ENCODE peak calls at places on chromosome 18, in six cellular contexts. U, L, P, E, I and W are unnamed samples.
A peak's percentile ranks its signal among the peaks of the same experiment; 100 is the strongest.

GRCh38 chr18:3156325-3156640 is 63.5 kb downstream of the MYOM1 start:
- DNase-seq in U (no peak), L (no peak), P (no peak), E (no peak), I (no peak), W (no peak)

GRCh38 chr18:77112161-77112801 is 20.3 kb downstream of the MBP start:
- DNase-seq in U (no peak), L (no peak), P (no peak), E (no peak), I (no peak), W (no peak)

GRCh38 chr18:58225101-58225500 is 181.1 kb downstream of the NEDD4L start:
- DNase-seq in U (no peak), L (no peak), P (no peak), E (no peak), I (peak; percentile 71), W (peak; percentile 23)

GRCh38 chr18:850960-851359 is 38.9 kb upstream of the YES1 start:
- DNase-seq in U (no peak), L (no peak), P (no peak), E (no peak), I (no peak), W (no peak)

GRCh38 chr18:46502444-46502843 is 154.6 kb downstream of the LOXHD1 start:
- DNase-seq in U (no peak), L (no peak), P (peak; percentile 9), E (no peak), I (no peak), W (no peak)

GRCh38 chr18:8208716-8209115 is 400.5 kb upstream of the RAB12 start:
- DNase-seq in U (no peak), L (no peak), P (no peak), E (no peak), I (no peak), W (no peak)

GRCh38 chr18:57784034-57784815 is 18.9 kb downstream of the ATP8B1 start:
- DNase-seq in U (no peak), L (no peak), P (peak; percentile 37), E (no peak), I (no peak), W (no peak)

GRCh38 chr18:34723143-34723542 is 13.0 kb downstream of the DTNA start:
- DNase-seq in U (no peak), L (no peak), P (no peak), E (no peak), I (no peak), W (no peak)

GRCh38 chr18:2843161-2843560 is 3.6 kb upstream of the EMILIN2 start:
- DNase-seq in U (no peak), L (no peak), P (no peak), E (no peak), I (no peak), W (no peak)

GRCh38 chr18:8811115-8811514 is 105.8 kb downstream of the MTCL1 start:
- DNase-seq in U (no peak), L (no peak), P (no peak), E (no peak), I (no peak), W (no peak)

GRCh38 chr18:76256897-76257500 is 238.0 kb downstream of the ZNF516 start:
- DNase-seq in U (no peak), L (no peak), P (peak; percentile 6), E (peak; percentile 42), I (no peak), W (no peak)

GRCh38 chr18:57029761-57030160 is 117.1 kb upstream of the BOD1L2 start:
- DNase-seq in U (no peak), L (no peak), P (no peak), E (no peak), I (no peak), W (no peak)

GRCh38 chr18:2932247-2933181 is 80.4 kb downstream of the LPIN2 start:
- DNase-seq in U (no peak), L (no peak), P (peak; percentile 77), E (peak; percentile 64), I (peak; percentile 23), W (no peak)

GRCh38 chr18:574456-575228 is 5.5 kb upstream of the CETN1 start:
- DNase-seq in U (no peak), L (peak; percentile 38), P (no peak), E (no peak), I (no peak), W (no peak)

GRCh38 chr18:32893915-32894314 is 121.1 kb upstream of the KLHL14 start:
- DNase-seq in U (no peak), L (no peak), P (no peak), E (peak; percentile 1), I (no peak), W (no peak)

GRCh38 chr18:2903006-2903405 is 56.2 kb downstream of the EMILIN2 start:
- DNase-seq in U (no peak), L (no peak), P (peak; percentile 53), E (peak; percentile 36), I (no peak), W (no peak)

GRCh38 chr18:487371-487770 is 13.1 kb downstream of the COLEC12 start:
- DNase-seq in U (no peak), L (no peak), P (no peak), E (no peak), I (no peak), W (no peak)

GRCh38 chr18:7982216-7982615 is 415.1 kb downstream of the PTPRM start:
- DNase-seq in U (no peak), L (no peak), P (no peak), E (no peak), I (no peak), W (no peak)

GRCh38 chr18:38115201-38115600 is 549.6 kb upstream of the CELF4 start:
- DNase-seq in U (no peak), L (no peak), P (no peak), E (no peak), I (no peak), W (no peak)

GRCh38 chr18:66825347-66825746 is 221.5 kb upstream of the CDH19 start:
- DNase-seq in U (no peak), L (no peak), P (no peak), E (no peak), I (no peak), W (no peak)

GRCh38 chr18:75124967-75125358 is 84.0 kb downstream of the PTGR3 start:
- DNase-seq in U (no peak), L (no peak), P (no peak), E (peak; percentile 84), I (no peak), W (no peak)

GRCh38 chr18:76801567-76802505 is 20.5 kb upstream of the ZNF236 start:
- DNase-seq in U (peak; percentile 85), L (no peak), P (peak; percentile 69), E (peak; percentile 91), I (no peak), W (peak; percentile 88)

GRCh38 chr18:3451989-3452749 is 2.2 kb downstream of the TGIF1 start:
- DNase-seq in U (no peak), L (no peak), P (peak; percentile 80), E (peak; percentile 64), I (no peak), W (no peak)

GRCh38 chr18:80171190-80171872 is 62.3 kb downstream of the ADNP2 start:
- DNase-seq in U (peak; percentile 75), L (no peak), P (peak; percentile 55), E (peak; percentile 81), I (no peak), W (peak; percentile 75)

GRCh38 chr18:7221424-7222155 is 9.3 kb upstream of the LRRC30 start:
- DNase-seq in U (no peak), L (peak; percentile 59), P (peak; percentile 66), E (peak; percentile 64), I (peak; percentile 4), W (peak; percentile 12)

GRCh38 chr18:26551217-26551708 is 2.9 kb upstream of the KCTD1 start:
- DNase-seq in U (no peak), L (no peak), P (no peak), E (no peak), I (no peak), W (no peak)
- TF ChIP-seq POLR2AphosphoS5 in U (no peak), L (no peak), P (no peak), E (no peak), I (no peak), W (no peak)

GRCh38 chr18:62525611-62526010 is 2.8 kb downstream of the ZCCHC2 start:
- DNase-seq in U (no peak), L (no peak), P (no peak), E (no peak), I (no peak), W (no peak)

GRCh38 chr18:62526098-62527025 is 3.5 kb downstream of the ZCCHC2 start:
- DNase-seq in U (peak; percentile 53), L (no peak), P (peak; percentile 91), E (peak; percentile 92), I (peak; percentile 48), W (no peak)

GRCh38 chr18:62523255-62523588 is 397 bp downstream of the ZCCHC2 start:
- DNase-seq in U (no peak), L (no peak), P (no peak), E (no peak), I (no peak), W (no peak)

GRCh38 chr18:62523631-62524442 is 1.0 kb downstream of the ZCCHC2 start:
- DNase-seq in U (peak; percentile 18), L (no peak), P (peak; percentile 49), E (peak; percentile 66), I (no peak), W (no peak)

GRCh38 chr18:62524443-62525200 is 1.8 kb downstream of the ZCCHC2 start:
- DNase-seq in U (peak; percentile 37), L (no peak), P (peak; percentile 54), E (peak; percentile 74), I (no peak), W (no peak)
- TF ChIP-seq TAF1 in U (no peak), L (no peak), P (no peak), E (no peak), I (no peak), W (no peak)

DNA sequence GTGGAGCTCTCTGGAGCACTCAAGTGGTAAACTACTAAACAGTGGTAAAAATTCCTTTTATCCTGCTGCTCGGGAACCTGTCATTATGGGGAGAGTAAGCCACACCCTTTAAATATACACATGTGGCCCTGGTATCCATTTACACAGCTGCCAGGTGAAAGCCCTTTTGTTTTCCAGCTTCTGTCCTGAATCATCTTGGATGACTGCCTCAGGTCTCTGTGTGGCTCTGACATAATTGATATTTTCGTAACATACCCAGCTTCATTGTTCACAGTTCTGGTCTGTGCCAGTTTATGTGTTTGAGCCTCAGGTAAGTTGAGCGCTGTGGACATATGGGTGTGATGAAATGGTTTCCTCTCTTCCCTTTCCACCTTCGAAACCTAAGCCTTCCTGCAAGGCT is 15.7 kb upstream of the TTC39C start:
- DNase-seq in U (no peak), L (no peak), P (no peak), E (no peak), I (no peak), W (no peak)
- TF ChIP-seq POLR2AphosphoS5 in U (no peak), L (no peak), P (no peak), E (no peak), I (no peak), W (no peak)

GRCh38 chr18:44453505-44453904 is 227.2 kb upstream of the SETBP1 start:
- DNase-seq in U (no peak), L (no peak), P (no peak), E (no peak), I (no peak), W (no peak)

GRCh38 chr18:44452346-44452745 is 228.3 kb upstream of the SETBP1 start:
- DNase-seq in U (no peak), L (no peak), P (no peak), E (no peak), I (no peak), W (no peak)

DNA sequence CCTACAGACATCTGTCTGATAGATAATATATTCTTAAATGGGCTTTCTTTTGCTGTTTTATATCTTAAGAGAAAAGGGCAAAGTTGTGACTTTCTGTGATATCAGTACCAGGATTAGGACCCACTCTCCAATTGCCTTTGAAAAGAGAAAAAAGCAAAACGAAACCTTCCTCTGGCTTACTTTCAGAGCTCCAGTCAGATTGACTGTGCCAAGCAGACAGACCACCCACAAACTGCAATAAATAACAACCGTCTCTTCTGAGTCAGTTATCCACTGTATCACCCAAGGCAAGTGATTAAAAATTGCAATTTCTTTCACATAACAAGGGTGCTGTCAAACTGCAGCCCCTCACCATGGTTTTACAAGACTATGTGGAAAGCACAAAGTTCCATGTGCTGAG is 230.5 kb upstream of the SETBP1 start:
- DNase-seq in U (no peak), L (no peak), P (no peak), E (no peak), I (no peak), W (no peak)
- TF ChIP-seq TAF1 in U (no peak), L (no peak), P (no peak), E (no peak), I (no peak), W (no peak)